ENCODE peak calls at places on chromosome 7, in six cellular contexts. One of them, this sample, is unnamed. For H3K9me3 and H3K4me1, the result is how much of the 10 kb centered on the place peaks cover.

GRCh38 chr7:132213583-132213982 is 362.7 kb downstream of the PLXNA4 start:
- DNase-seq in suprapubic skin: no peak
- DNase-seq in sigmoid colon: peak
- DNase-seq in HepG2: no peak
- DNase-seq in SK-N-SH: no peak
- DNase-seq in endothelial cell of umbilical vein: no peak
- DNase-seq in this sample: no peak

GRCh38 chr7:28579571-28579970 is 167.3 kb downstream of the CREB5 start:
- DNase-seq in SK-N-SH: no peak
- DNase-seq in endothelial cell of umbilical vein: no peak
- DNase-seq in suprapubic skin: no peak
- DNase-seq in sigmoid colon: no peak
- DNase-seq in HepG2: no peak
- DNase-seq in this sample: no peak

GRCh38 chr7:52273685-52274610 is 761.5 kb upstream of the POM121L12 start:
- DNase-seq in suprapubic skin: no peak
- DNase-seq in HepG2: no peak
- DNase-seq in SK-N-SH: no peak
- DNase-seq in sigmoid colon: no peak
- DNase-seq in endothelial cell of umbilical vein: no peak
- DNase-seq in this sample: no peak

GRCh38 chr7:55179897-55180682 is 161.3 kb downstream of the EGFR start:
- DNase-seq in sigmoid colon: no peak
- DNase-seq in suprapubic skin: no peak
- DNase-seq in HepG2: no peak
- DNase-seq in SK-N-SH: peak
- DNase-seq in endothelial cell of umbilical vein: no peak
- DNase-seq in this sample: no peak

GRCh38 chr7:24477807-24478655 is 95.2 kb upstream of the PALS2 start:
- DNase-seq in endothelial cell of umbilical vein: peak
- DNase-seq in SK-N-SH: no peak
- DNase-seq in sigmoid colon: no peak
- DNase-seq in suprapubic skin: no peak
- DNase-seq in HepG2: peak
- DNase-seq in this sample: no peak

GRCh38 chr7:37201003-37201875 is 247.4 kb downstream of the ELMO1 start:
- DNase-seq in sigmoid colon: peak
- DNase-seq in endothelial cell of umbilical vein: peak
- DNase-seq in suprapubic skin: peak
- DNase-seq in SK-N-SH: peak
- DNase-seq in HepG2: peak
- DNase-seq in this sample: peak

GRCh38 chr7:30403477-30403876 is 75.1 kb downstream of the NOD1 start:
- DNase-seq in suprapubic skin: no peak
- DNase-seq in sigmoid colon: no peak
- DNase-seq in endothelial cell of umbilical vein: no peak
- DNase-seq in SK-N-SH: no peak
- DNase-seq in HepG2: no peak
- DNase-seq in this sample: no peak

GRCh38 chr7:44275829-44276570 is 49.4 kb downstream of the CAMK2B start:
- DNase-seq in suprapubic skin: peak
- DNase-seq in HepG2: no peak
- DNase-seq in sigmoid colon: peak
- DNase-seq in endothelial cell of umbilical vein: peak
- DNase-seq in SK-N-SH: peak
- DNase-seq in this sample: no peak

GRCh38 chr7:149669121-149669818 is 104.1 kb downstream of the ZNF467 start:
- DNase-seq in endothelial cell of umbilical vein: peak
- DNase-seq in suprapubic skin: no peak
- DNase-seq in sigmoid colon: no peak
- DNase-seq in SK-N-SH: no peak
- DNase-seq in HepG2: peak
- DNase-seq in this sample: no peak

GRCh38 chr7:120774481-120774880 is 83.5 kb downstream of the TSPAN12 start:
- DNase-seq in SK-N-SH: no peak
- DNase-seq in endothelial cell of umbilical vein: no peak
- DNase-seq in suprapubic skin: no peak
- DNase-seq in sigmoid colon: no peak
- DNase-seq in HepG2: no peak
- DNase-seq in this sample: no peak

GRCh38 chr7:31917256-31917655 is 153.0 kb downstream of the PDE1C start:
- DNase-seq in SK-N-SH: no peak
- DNase-seq in sigmoid colon: no peak
- DNase-seq in suprapubic skin: no peak
- DNase-seq in endothelial cell of umbilical vein: no peak
- DNase-seq in HepG2: no peak
- DNase-seq in this sample: no peak

GRCh38 chr7:99447943-99448342 is 9.2 kb downstream of the CPSF4 start:
- DNase-seq in endothelial cell of umbilical vein: no peak
- DNase-seq in HepG2: peak
- DNase-seq in SK-N-SH: no peak
- DNase-seq in suprapubic skin: no peak
- DNase-seq in sigmoid colon: no peak
- DNase-seq in this sample: no peak

GRCh38 chr7:46524350-46524749 is 603.3 kb upstream of the IGFBP3 start:
- DNase-seq in suprapubic skin: no peak
- DNase-seq in endothelial cell of umbilical vein: no peak
- DNase-seq in sigmoid colon: no peak
- DNase-seq in SK-N-SH: no peak
- DNase-seq in HepG2: no peak
- DNase-seq in this sample: no peak

GRCh38 chr7:107966701-107967100 is 36.3 kb downstream of the LAMB1 start:
- DNase-seq in suprapubic skin: no peak
- DNase-seq in HepG2: peak
- DNase-seq in SK-N-SH: no peak
- DNase-seq in sigmoid colon: no peak
- DNase-seq in endothelial cell of umbilical vein: no peak
- DNase-seq in this sample: no peak

GRCh38 chr7:100801833-100802568 is 25.3 kb downstream of the EPHB4 start:
- DNase-seq in HepG2: peak
- DNase-seq in suprapubic skin: peak
- DNase-seq in sigmoid colon: peak
- DNase-seq in endothelial cell of umbilical vein: peak
- DNase-seq in SK-N-SH: peak
- DNase-seq in this sample: peak

GRCh38 chr7:113199841-113200240 is 81.5 kb upstream of the SMIM30 start:
- DNase-seq in SK-N-SH: no peak
- DNase-seq in sigmoid colon: no peak
- DNase-seq in endothelial cell of umbilical vein: no peak
- DNase-seq in suprapubic skin: no peak
- DNase-seq in HepG2: no peak
- DNase-seq in this sample: no peak

GRCh38 chr7:155533120-155533826 is 13.1 kb downstream of the CNPY1 start:
- DNase-seq in suprapubic skin: no peak
- DNase-seq in sigmoid colon: peak
- DNase-seq in endothelial cell of umbilical vein: no peak
- DNase-seq in SK-N-SH: peak
- DNase-seq in HepG2: no peak
- DNase-seq in this sample: no peak

GRCh38 chr7:65238785-65239184 is 134.9 kb upstream of the ZNF92 start:
- DNase-seq in endothelial cell of umbilical vein: no peak
- DNase-seq in HepG2: no peak
- DNase-seq in SK-N-SH: peak
- DNase-seq in suprapubic skin: no peak
- DNase-seq in sigmoid colon: no peak
- DNase-seq in this sample: no peak

GRCh38 chr7:157276731-157277562 is 59.9 kb upstream of the DNAJB6 start:
- DNase-seq in sigmoid colon: peak
- DNase-seq in SK-N-SH: peak
- DNase-seq in suprapubic skin: peak
- DNase-seq in HepG2: no peak
- DNase-seq in endothelial cell of umbilical vein: peak
- DNase-seq in this sample: no peak

GRCh38 chr7:70343519-70343918 is 745.2 kb downstream of the AUTS2 start:
- DNase-seq in endothelial cell of umbilical vein: no peak
- DNase-seq in suprapubic skin: no peak
- DNase-seq in SK-N-SH: no peak
- DNase-seq in sigmoid colon: no peak
- DNase-seq in HepG2: no peak
- DNase-seq in this sample: no peak

GRCh38 chr7:28346256-28346655 is 66.1 kb upstream of the CREB5 start:
- DNase-seq in endothelial cell of umbilical vein: no peak
- DNase-seq in HepG2: no peak
- DNase-seq in suprapubic skin: no peak
- DNase-seq in sigmoid colon: no peak
- DNase-seq in SK-N-SH: no peak
- DNase-seq in this sample: no peak

GRCh38 chr7:134515569-134516468 is 11.5 kb upstream of the AKR1B10 start:
- DNase-seq in HepG2: no peak
- DNase-seq in sigmoid colon: no peak
- DNase-seq in SK-N-SH: no peak
- DNase-seq in suprapubic skin: no peak
- DNase-seq in endothelial cell of umbilical vein: peak
- DNase-seq in this sample: no peak

GRCh38 chr7:96663871-96664445 is 45.7 kb downstream of the SEM1 start:
- DNase-seq in HepG2: no peak
- DNase-seq in sigmoid colon: no peak
- DNase-seq in SK-N-SH: no peak
- DNase-seq in endothelial cell of umbilical vein: no peak
- DNase-seq in suprapubic skin: no peak
- DNase-seq in this sample: no peak

GRCh38 chr7:109873296-109873695 is 1217.6 kb upstream of the LRRN3 start:
- DNase-seq in SK-N-SH: no peak
- DNase-seq in endothelial cell of umbilical vein: no peak
- DNase-seq in suprapubic skin: no peak
- DNase-seq in HepG2: no peak
- DNase-seq in sigmoid colon: no peak
- DNase-seq in this sample: peak

GRCh38 chr7:4667776-4668509 is 14.2 kb upstream of the FOXK1 start:
- DNase-seq in sigmoid colon: peak
- DNase-seq in suprapubic skin: no peak
- DNase-seq in SK-N-SH: no peak
- DNase-seq in HepG2: no peak
- DNase-seq in endothelial cell of umbilical vein: no peak
- DNase-seq in this sample: no peak

GRCh38 chr7:45923290-45923689 is 2.2 kb upstream of the IGFBP3 start:
- DNase-seq in HepG2: peak
- DNase-seq in suprapubic skin: no peak
- DNase-seq in sigmoid colon: peak
- DNase-seq in SK-N-SH: peak
- DNase-seq in endothelial cell of umbilical vein: peak
- DNase-seq in this sample: peak

GRCh38 chr7:151454306-151454705 is 14.4 kb upstream of the CRYGN start:
- DNase-seq in endothelial cell of umbilical vein: no peak
- DNase-seq in sigmoid colon: no peak
- DNase-seq in suprapubic skin: peak
- DNase-seq in HepG2: no peak
- DNase-seq in SK-N-SH: no peak
- DNase-seq in this sample: no peak

GRCh38 chr7:128954150-128954549 is 16.4 kb downstream of the IRF5 start:
- DNase-seq in suprapubic skin: no peak
- DNase-seq in HepG2: no peak
- DNase-seq in sigmoid colon: no peak
- DNase-seq in endothelial cell of umbilical vein: no peak
- DNase-seq in SK-N-SH: no peak
- DNase-seq in this sample: no peak

GRCh38 chr7:112143151-112143550 is 63.0 kb downstream of the DOCK4 start:
- DNase-seq in SK-N-SH: no peak
- DNase-seq in HepG2: no peak
- DNase-seq in suprapubic skin: no peak
- DNase-seq in endothelial cell of umbilical vein: no peak
- DNase-seq in sigmoid colon: no peak
- DNase-seq in this sample: no peak

GRCh38 chr7:132993377-132994013 is 88.4 kb downstream of the CHCHD3 start:
- DNase-seq in SK-N-SH: no peak
- DNase-seq in sigmoid colon: no peak
- DNase-seq in HepG2: no peak
- DNase-seq in endothelial cell of umbilical vein: no peak
- DNase-seq in suprapubic skin: no peak
- DNase-seq in this sample: no peak

GRCh38 chr7:56474271-56474670 is 358.1 kb upstream of the NUPR2 start:
- DNase-seq in sigmoid colon: no peak
- DNase-seq in suprapubic skin: no peak
- DNase-seq in endothelial cell of umbilical vein: no peak
- DNase-seq in SK-N-SH: no peak
- DNase-seq in HepG2: no peak
- DNase-seq in this sample: no peak

GRCh38 chr7:56471811-56472210 is 355.6 kb upstream of the NUPR2 start:
- DNase-seq in SK-N-SH: no peak
- DNase-seq in sigmoid colon: no peak
- DNase-seq in suprapubic skin: no peak
- DNase-seq in endothelial cell of umbilical vein: no peak
- DNase-seq in HepG2: no peak
- DNase-seq in this sample: no peak
- H3K9me3 ChIP-seq in SK-N-SH: under half
- H3K9me3 ChIP-seq in sigmoid colon: under half
- H3K9me3 ChIP-seq in suprapubic skin: half or more
- H3K9me3 ChIP-seq in endothelial cell of umbilical vein: under half
- H3K9me3 ChIP-seq in HepG2: half or more
- H3K9me3 ChIP-seq in this sample: under half

GRCh38 chr7:76354516-76354915 is 4.3 kb downstream of the YWHAG start:
- DNase-seq in sigmoid colon: no peak
- DNase-seq in HepG2: no peak
- DNase-seq in SK-N-SH: no peak
- DNase-seq in suprapubic skin: no peak
- DNase-seq in endothelial cell of umbilical vein: no peak
- DNase-seq in this sample: no peak
- TF ChIP-seq POLR2AphosphoS5 in sigmoid colon: no peak
- TF ChIP-seq POLR2AphosphoS5 in HepG2: no peak
- TF ChIP-seq POLR2AphosphoS5 in SK-N-SH: no peak
- TF ChIP-seq POLR2AphosphoS5 in suprapubic skin: no peak
- TF ChIP-seq POLR2AphosphoS5 in endothelial cell of umbilical vein: no peak
- TF ChIP-seq POLR2AphosphoS5 in this sample: no peak

GRCh38 chr7:130965515-130965914 is 231.5 kb upstream of the KLF14 start:
- DNase-seq in SK-N-SH: no peak
- DNase-seq in endothelial cell of umbilical vein: no peak
- DNase-seq in HepG2: no peak
- DNase-seq in suprapubic skin: no peak
- DNase-seq in sigmoid colon: no peak
- DNase-seq in this sample: no peak
- H3K4me1 ChIP-seq in SK-N-SH: under half
- H3K4me1 ChIP-seq in endothelial cell of umbilical vein: under half
- H3K4me1 ChIP-seq in HepG2: under half
- H3K4me1 ChIP-seq in suprapubic skin: under half
- H3K4me1 ChIP-seq in sigmoid colon: under half
- H3K4me1 ChIP-seq in this sample: under half

DNA sequence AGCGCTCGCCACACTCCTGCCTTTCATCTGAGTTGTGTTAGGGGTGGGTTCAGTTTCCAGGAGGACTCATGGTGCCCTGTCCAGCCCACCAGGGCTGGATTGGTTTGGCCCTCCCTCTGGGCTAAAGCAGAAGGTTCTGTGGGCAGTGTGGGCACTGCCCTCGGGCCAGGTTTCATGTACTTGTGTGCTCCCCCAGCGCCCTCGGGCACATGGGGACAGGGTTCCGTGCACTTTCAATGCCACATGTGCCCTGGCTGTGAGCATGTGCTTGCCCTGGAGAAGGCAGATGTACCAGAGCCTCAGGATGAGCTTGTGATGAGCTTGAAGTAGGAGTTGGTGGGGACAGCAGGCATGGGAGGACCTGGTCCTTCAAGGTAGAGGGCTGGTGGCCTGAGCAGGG is 35.6 kb upstream of the ZNF716 start:
- DNase-seq in HepG2: no peak
- DNase-seq in SK-N-SH: no peak
- DNase-seq in sigmoid colon: no peak
- DNase-seq in suprapubic skin: no peak
- DNase-seq in endothelial cell of umbilical vein: no peak
- DNase-seq in this sample: no peak
- H3K9me3 ChIP-seq in HepG2: half or more
- H3K9me3 ChIP-seq in SK-N-SH: under half
- H3K9me3 ChIP-seq in sigmoid colon: under half
- H3K9me3 ChIP-seq in suprapubic skin: under half
- H3K9me3 ChIP-seq in endothelial cell of umbilical vein: under half
- H3K9me3 ChIP-seq in this sample: under half

GRCh38 chr7:2555121-2556052 is at the start of gene BRAT1:
- DNase-seq in HepG2: peak
- DNase-seq in sigmoid colon: peak
- DNase-seq in SK-N-SH: peak
- DNase-seq in suprapubic skin: peak
- DNase-seq in endothelial cell of umbilical vein: peak
- DNase-seq in this sample: peak
- TF ChIP-seq POLR2AphosphoS5 in HepG2: peak
- TF ChIP-seq POLR2AphosphoS5 in sigmoid colon: peak
- TF ChIP-seq POLR2AphosphoS5 in SK-N-SH: peak
- TF ChIP-seq POLR2AphosphoS5 in suprapubic skin: no peak
- TF ChIP-seq POLR2AphosphoS5 in endothelial cell of umbilical vein: peak
- TF ChIP-seq POLR2AphosphoS5 in this sample: peak

This sample was measured in prostate gland.